ENCODE peak calls at places on chromosome 4, in five cellular contexts. One of them, this sample, is unnamed.

GRCh38 chr4:3302164-3302785 is 9.5 kb downstream of the RGS12 start:
- ATAC-seq in Panc1: no peak
- ATAC-seq in K562: no peak
- ATAC-seq in HepG2: no peak
- ATAC-seq in upper lobe of left lung: no peak
- ATAC-seq in this sample: no peak

GRCh38 chr4:150583287-150584197 is 1.6 kb downstream of the MAB21L2 start:
- ATAC-seq in upper lobe of left lung: peak; percentile 25
- ATAC-seq in K562: no peak
- ATAC-seq in Panc1: no peak
- ATAC-seq in HepG2: no peak
- ATAC-seq in this sample: peak; percentile 29

GRCh38 chr4:112119358-112119783 is 25.9 kb upstream of the FAM241A start:
- ATAC-seq in K562: no peak
- ATAC-seq in Panc1: no peak
- ATAC-seq in upper lobe of left lung: no peak
- ATAC-seq in HepG2: no peak
- ATAC-seq in this sample: no peak

GRCh38 chr4:189278559-189279165 is 662.0 kb upstream of the FRG1 start:
- ATAC-seq in upper lobe of left lung: no peak
- ATAC-seq in Panc1: no peak
- ATAC-seq in K562: no peak
- ATAC-seq in HepG2: no peak
- ATAC-seq in this sample: no peak

GRCh38 chr4:40212674-40213504 is 16.1 kb downstream of the RHOH start:
- ATAC-seq in Panc1: no peak
- ATAC-seq in upper lobe of left lung: no peak
- ATAC-seq in HepG2: no peak
- ATAC-seq in K562: no peak
- ATAC-seq in this sample: no peak

GRCh38 chr4:113042502-113042901 is 7.0 kb upstream of the ANK2 start:
- ATAC-seq in HepG2: no peak
- ATAC-seq in upper lobe of left lung: no peak
- ATAC-seq in Panc1: no peak
- ATAC-seq in K562: no peak
- ATAC-seq in this sample: no peak

GRCh38 chr4:184643726-184644125 is 5.5 kb downstream of the CASP3 start:
- ATAC-seq in K562: no peak
- ATAC-seq in HepG2: no peak
- ATAC-seq in upper lobe of left lung: no peak
- ATAC-seq in Panc1: no peak
- ATAC-seq in this sample: no peak

GRCh38 chr4:82652062-82652461 is 90.3 kb upstream of the TMEM150C start:
- ATAC-seq in upper lobe of left lung: peak; percentile 34
- ATAC-seq in K562: no peak
- ATAC-seq in HepG2: no peak
- ATAC-seq in Panc1: no peak
- ATAC-seq in this sample: no peak

GRCh38 chr4:960140-960735 is 13.1 kb downstream of the DGKQ start:
- ATAC-seq in Panc1: peak; percentile 12
- ATAC-seq in upper lobe of left lung: no peak
- ATAC-seq in HepG2: no peak
- ATAC-seq in K562: no peak
- ATAC-seq in this sample: no peak

GRCh38 chr4:77586953-77587383 is 18.7 kb upstream of the CXCL13 start:
- ATAC-seq in Panc1: no peak
- ATAC-seq in K562: no peak
- ATAC-seq in upper lobe of left lung: no peak
- ATAC-seq in HepG2: no peak
- ATAC-seq in this sample: no peak
- TF ChIP-seq POLR2AphosphoS5 in Panc1: no peak
- TF ChIP-seq POLR2AphosphoS5 in K562: no peak
- TF ChIP-seq POLR2AphosphoS5 in upper lobe of left lung: no peak
- TF ChIP-seq POLR2AphosphoS5 in HepG2: no peak
- TF ChIP-seq POLR2AphosphoS5 in this sample: no peak

GRCh38 chr4:8906668-8906970 is 35.0 kb upstream of the HMX1 start:
- ATAC-seq in Panc1: no peak
- ATAC-seq in K562: no peak
- ATAC-seq in upper lobe of left lung: no peak
- ATAC-seq in HepG2: no peak
- ATAC-seq in this sample: no peak
- H3K9me3 ChIP-seq in Panc1: peaks cover 2% of the 10 kb centered on the region
- H3K9me3 ChIP-seq in K562: no peaks in the 10 kb centered on the region
- H3K9me3 ChIP-seq in upper lobe of left lung: peaks cover 9% of the 10 kb centered on the region
- H3K9me3 ChIP-seq in HepG2: no peaks in the 10 kb centered on the region
- H3K9me3 ChIP-seq in this sample: no peaks in the 10 kb centered on the region

DNA sequence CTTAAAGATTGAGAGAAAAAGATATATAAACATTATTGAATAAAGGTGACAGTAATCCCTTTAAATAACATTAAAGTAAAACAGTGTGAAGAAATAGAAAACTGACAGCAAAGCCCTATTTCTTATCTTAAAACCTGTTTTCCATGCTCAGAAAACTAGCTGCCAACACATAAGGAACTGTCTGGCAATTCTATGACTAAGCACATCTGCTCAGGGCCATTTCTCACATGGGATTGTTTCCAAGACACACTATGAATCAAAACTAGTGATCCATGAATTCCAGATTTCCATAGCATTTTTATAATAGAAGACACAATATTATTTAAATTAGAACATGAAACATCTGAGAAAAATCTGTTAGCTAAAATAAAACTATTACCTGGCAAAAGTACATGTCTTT is 113.4 kb downstream of the SCLT1 start:
- ATAC-seq in K562: no peak
- ATAC-seq in upper lobe of left lung: no peak
- ATAC-seq in Panc1: no peak
- ATAC-seq in HepG2: no peak
- ATAC-seq in this sample: no peak
- TF ChIP-seq POLR2AphosphoS5 in K562: no peak
- TF ChIP-seq POLR2AphosphoS5 in upper lobe of left lung: no peak
- TF ChIP-seq POLR2AphosphoS5 in Panc1: no peak
- TF ChIP-seq POLR2AphosphoS5 in HepG2: no peak
- TF ChIP-seq POLR2AphosphoS5 in this sample: no peak

GRCh38 chr4:63211377-63211776 is 1197.9 kb downstream of the TECRL start:
- ATAC-seq in HepG2: no peak
- ATAC-seq in K562: no peak
- ATAC-seq in upper lobe of left lung: no peak
- ATAC-seq in Panc1: no peak
- ATAC-seq in this sample: no peak
- H3K9me3 ChIP-seq in HepG2: peaks cover 43% of the 10 kb centered on the region
- H3K9me3 ChIP-seq in K562: no peaks in the 10 kb centered on the region
- H3K9me3 ChIP-seq in upper lobe of left lung: no peaks in the 10 kb centered on the region
- H3K9me3 ChIP-seq in Panc1: no peaks in the 10 kb centered on the region
- H3K9me3 ChIP-seq in this sample: no peaks in the 10 kb centered on the region

GRCh38 chr4:151688003-151688784 is 72.6 kb downstream of the GATB start:
- ATAC-seq in Panc1: no peak
- ATAC-seq in K562: no peak
- ATAC-seq in HepG2: no peak
- ATAC-seq in upper lobe of left lung: no peak
- ATAC-seq in this sample: peak; percentile 17

GRCh38 chr4:151685303-151685702 is 75.5 kb downstream of the GATB start:
- ATAC-seq in K562: no peak
- ATAC-seq in upper lobe of left lung: no peak
- ATAC-seq in Panc1: no peak
- ATAC-seq in HepG2: no peak
- ATAC-seq in this sample: no peak

GRCh38 chr4:151689211-151689991 is 71.4 kb downstream of the GATB start:
- ATAC-seq in HepG2: no peak
- ATAC-seq in Panc1: no peak
- ATAC-seq in K562: no peak
- ATAC-seq in upper lobe of left lung: no peak
- ATAC-seq in this sample: no peak

GRCh38 chr4:151688785-151689043 is 72.1 kb downstream of the GATB start:
- ATAC-seq in Panc1: no peak
- ATAC-seq in HepG2: no peak
- ATAC-seq in K562: no peak
- ATAC-seq in upper lobe of left lung: no peak
- ATAC-seq in this sample: no peak

GRCh38 chr4:151687021-151687640 is 73.7 kb downstream of the GATB start:
- ATAC-seq in HepG2: no peak
- ATAC-seq in Panc1: no peak
- ATAC-seq in upper lobe of left lung: no peak
- ATAC-seq in K562: no peak
- ATAC-seq in this sample: no peak
- TF ChIP-seq POLR2AphosphoS5 in HepG2: no peak
- TF ChIP-seq POLR2AphosphoS5 in Panc1: no peak
- TF ChIP-seq POLR2AphosphoS5 in upper lobe of left lung: no peak
- TF ChIP-seq POLR2AphosphoS5 in K562: no peak
- TF ChIP-seq POLR2AphosphoS5 in this sample: no peak

DNA sequence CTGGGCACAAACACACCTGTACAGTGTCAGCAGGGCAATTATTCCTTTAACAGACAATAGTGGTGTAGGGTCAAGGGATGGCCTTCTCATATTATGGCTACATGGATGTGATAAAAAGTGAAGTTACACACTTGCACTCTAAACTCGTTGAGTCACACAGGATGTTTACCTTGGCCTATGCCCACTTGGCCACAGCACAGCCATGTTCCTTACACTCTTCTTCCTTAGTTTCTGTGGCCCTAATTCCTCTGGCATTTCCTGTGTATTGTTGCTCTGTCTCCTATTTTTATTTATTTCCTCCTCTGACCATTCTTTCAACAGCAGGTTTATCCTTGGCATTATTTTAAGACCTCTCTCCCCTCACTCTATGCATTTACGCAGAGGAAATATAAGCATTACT is 86.8 kb upstream of the NPFFR2 start:
- ATAC-seq in HepG2: no peak
- ATAC-seq in Panc1: no peak
- ATAC-seq in upper lobe of left lung: no peak
- ATAC-seq in K562: no peak
- ATAC-seq in this sample: no peak
- H3K9me3 ChIP-seq in HepG2: peaks cover 36% of the 10 kb centered on the region
- H3K9me3 ChIP-seq in Panc1: no peaks in the 10 kb centered on the region
- H3K9me3 ChIP-seq in upper lobe of left lung: no peaks in the 10 kb centered on the region
- H3K9me3 ChIP-seq in K562: no peaks in the 10 kb centered on the region
- H3K9me3 ChIP-seq in this sample: no peaks in the 10 kb centered on the region

DNA sequence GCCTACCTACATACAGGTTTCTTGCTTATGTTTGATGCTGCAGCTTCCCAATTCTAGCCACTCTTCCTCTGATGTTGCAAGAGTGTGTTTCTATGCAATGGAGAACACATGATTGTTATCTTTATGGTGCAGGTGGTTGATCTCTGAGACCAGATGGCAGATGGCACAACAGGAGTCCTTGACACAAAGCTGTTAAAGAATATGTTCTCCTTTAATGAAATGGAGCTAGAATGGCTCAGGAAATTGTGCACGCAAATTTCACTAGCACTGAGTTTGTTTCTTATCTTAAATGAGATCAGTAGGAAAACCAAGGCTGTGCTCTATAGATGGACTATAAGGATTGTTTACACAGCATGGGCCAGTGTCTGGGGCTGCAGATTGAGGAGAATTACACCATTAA is 29.9 kb upstream of the TTC29 start:
- ATAC-seq in Panc1: no peak
- ATAC-seq in HepG2: no peak
- ATAC-seq in K562: no peak
- ATAC-seq in upper lobe of left lung: no peak
- ATAC-seq in this sample: no peak
- TF ChIP-seq POLR2AphosphoS5 in Panc1: no peak
- TF ChIP-seq POLR2AphosphoS5 in HepG2: no peak
- TF ChIP-seq POLR2AphosphoS5 in K562: no peak
- TF ChIP-seq POLR2AphosphoS5 in upper lobe of left lung: no peak
- TF ChIP-seq POLR2AphosphoS5 in this sample: no peak